ENCODE peak calls at places on chromosome 13, in ten cellular contexts. X, N, E, G, Z, Y, M, F, T and J are unnamed samples.

GRCh38 chr13:75123428-75123827 is 358.5 kb downstream of the TBC1D4 start:
- DNase-seq in E (no peak), G (no peak), Z (no peak), X (no peak), M (no peak), Y (no peak), T (no peak), F (no peak), N (no peak), J (no peak)

GRCh38 chr13:97573011-97573410 is 139.0 kb downstream of the RAP2A start:
- DNase-seq in N (peak), G (no peak), E (no peak), T (no peak), Z (no peak), Y (no peak), F (no peak), X (no peak), M (no peak), J (no peak)

GRCh38 chr13:24185591-24186232 is 25.2 kb downstream of the SPATA13 start:
- DNase-seq in Y (no peak), X (no peak), F (no peak), G (no peak), N (peak), M (peak), E (no peak), T (no peak), Z (no peak), J (no peak)

GRCh38 chr13:33207616-33207964 is 78.0 kb downstream of the STARD13 start:
- DNase-seq in F (no peak), M (peak), N (peak), Y (peak), X (peak), E (no peak), Z (no peak), T (no peak), G (no peak), J (no peak)

GRCh38 chr13:111595276-111595675 is 274.8 kb downstream of the TEX29 start:
- DNase-seq in G (no peak), E (no peak), Z (no peak), Y (no peak), N (no peak), M (no peak), T (no peak), X (no peak), F (no peak), J (no peak)

GRCh38 chr13:57582032-57582431 is 49.5 kb upstream of the PCDH17 start:
- DNase-seq in E (no peak), Z (no peak), N (no peak), F (no peak), G (no peak), X (no peak), T (peak), Y (no peak), M (no peak), J (no peak)

GRCh38 chr13:35729926-35730627 is 253.6 kb upstream of the MAB21L1 start:
- DNase-seq in N (no peak), G (no peak), X (no peak), Y (no peak), F (no peak), E (no peak), T (no peak), M (no peak), Z (no peak), J (no peak)

GRCh38 chr13:48741377-48741776 is 87.6 kb downstream of the CYSLTR2 start:
- DNase-seq in X (no peak), T (no peak), N (peak), Z (no peak), M (no peak), G (no peak), E (no peak), F (no peak), Y (no peak), J (no peak)

GRCh38 chr13:41639955-41640780 is 182.8 kb downstream of the RGCC start:
- DNase-seq in X (peak), T (no peak), Z (no peak), F (no peak), Y (no peak), N (no peak), E (no peak), G (no peak), M (peak), J (no peak)